ENCODE peak calls at places on chromosomes 2 and 18, in eight cellular contexts. P is activated T-cell treated with anti-CD3 and anti-CD28 coated beads for 1 hour; G is iPS-NIHi11; A is lower leg skin; N is progenitor cell of endocrine pancreas; M is T follicular helper cell; U is A673; H is activated CD4-positive, alpha-beta T cell treated with anti-CD3 and anti-CD28 coated beads for 24 hours. K is an unnamed sample.
A peak's percentile ranks its signal among the peaks of the same experiment; 100 is the strongest.

GRCh38 chr2:51510298-51510697 is 478.4 kb upstream of the NRXN1 start:
- DNase-seq in P (no peak), G (no peak), A (no peak), N (no peak), M (no peak), U (no peak), H (no peak), K (no peak)

GRCh38 chr2:164542584-164543021 is 78.7 kb downstream of the GRB14 start:
- DNase-seq in P (no peak), G (no peak), A (no peak), N (no peak), M (no peak), U (peak; percentile 47), H (no peak), K (no peak)

GRCh38 chr18:13412901-13413300 is 194.3 kb downstream of the LDLRAD4 start:
- DNase-seq in P (no peak), G (no peak), A (no peak), N (no peak), M (no peak), U (no peak), H (no peak), K (no peak)

GRCh38 chr2:46451131-46451711 is 28.1 kb upstream of the TMEM247 start:
- DNase-seq in P (no peak), G (no peak), A (peak; percentile 51), N (no peak), M (no peak), U (no peak), H (no peak), K (no peak)

GRCh38 chr2:116874021-116874420 is 940.5 kb upstream of the DDX18 start:
- DNase-seq in P (no peak), G (no peak), A (no peak), N (no peak), M (no peak), U (no peak), H (no peak), K (no peak)

GRCh38 chr2:144111443-144111842 is 408.5 kb downstream of the ZEB2 start:
- DNase-seq in P (no peak), G (no peak), A (no peak), N (no peak), M (no peak), U (no peak), H (no peak), K (no peak)

GRCh38 chr2:96333708-96334107 is 1.9 kb upstream of the NCAPH start:
- DNase-seq in P (no peak), G (no peak), A (no peak), N (no peak), M (no peak), U (no peak), H (no peak), K (no peak)

GRCh38 chr2:157247068-157247407 is 10.5 kb upstream of the GALNT5 start:
- DNase-seq in P (no peak), G (no peak), A (no peak), N (no peak), M (no peak), U (no peak), H (no peak), K (no peak)

GRCh38 chr2:191178066-191178701 is 27.4 kb upstream of the STAT4 start:
- DNase-seq in P (no peak), G (no peak), A (no peak), N (no peak), M (no peak), U (no peak), H (no peak), K (no peak)

GRCh38 chr2:61151434-61151833 is 10.6 kb upstream of the C2orf74 start:
- DNase-seq in P (no peak), G (no peak), A (no peak), N (no peak), M (no peak), U (peak; percentile 13), H (no peak), K (no peak)

GRCh38 chr2:204560902-204561301 is 15.6 kb downstream of the PARD3B start:
- DNase-seq in P (no peak), G (no peak), A (no peak), N (no peak), M (no peak), U (no peak), H (no peak), K (no peak)

GRCh38 chr2:197700960-197701359 is 4.2 kb upstream of the MARS2 start:
- DNase-seq in P (no peak), G (no peak), A (no peak), N (no peak), M (no peak), U (no peak), H (no peak), K (no peak)

GRCh38 chr2:15460112-15460620 is 101.0 kb downstream of the NBAS start:
- DNase-seq in P (no peak), G (no peak), A (no peak), N (no peak), M (no peak), U (no peak), H (no peak), K (no peak)

GRCh38 chr2:85584857-85585780 is 888 bp downstream of the VAMP5 start:
- DNase-seq in P (no peak), G (no peak), A (no peak), N (no peak), M (no peak), U (no peak), H (no peak), K (peak; percentile 89)

GRCh38 chr2:113910110-113910717 is 20.3 kb downstream of the ACTR3 start:
- DNase-seq in P (peak; percentile 50), G (no peak), A (no peak), N (no peak), M (peak; percentile 64), U (no peak), H (peak; percentile 41), K (no peak)

GRCh38 chr2:114079366-114080004 is 189.6 kb downstream of the ACTR3 start:
- DNase-seq in P (no peak), G (no peak), A (no peak), N (no peak), M (no peak), U (no peak), H (no peak), K (no peak)

GRCh38 chr2:231715988-231716616 is 7.8 kb downstream of the PTMA start:
- DNase-seq in P (no peak), G (no peak), A (no peak), N (no peak), M (no peak), U (peak; percentile 26), H (no peak), K (no peak)

GRCh38 chr18:23498877-23499570 is 4.3 kb upstream of the RMC1 start:
- DNase-seq in P (peak; percentile 64), G (peak; percentile 64), A (peak; percentile 62), N (no peak), M (peak; percentile 52), U (peak; percentile 87), H (peak; percentile 61), K (peak; percentile 84)

GRCh38 chr2:112688086-112688880 is 32.5 kb upstream of the NT5DC4 start:
- DNase-seq in P (no peak), G (no peak), A (no peak), N (no peak), M (no peak), U (no peak), H (no peak), K (no peak)

GRCh38 chr18:9643549-9643948 is 29.2 kb upstream of the PPP4R1 start:
- DNase-seq in P (no peak), G (peak; percentile 80), A (peak; percentile 46), N (no peak), M (no peak), U (peak; percentile 91), H (no peak), K (peak; percentile 93)

GRCh38 chr2:100821255-100821912 is 1.4 kb downstream of the NPAS2 start:
- DNase-seq in P (no peak), G (no peak), A (no peak), N (no peak), M (no peak), U (no peak), H (no peak), K (peak; percentile 37)

GRCh38 chr2:218401834-218402370 is 2.2 kb downstream of the CTDSP1 start:
- DNase-seq in P (no peak), G (no peak), A (no peak), N (no peak), M (no peak), U (no peak), H (no peak), K (no peak)

GRCh38 chr18:63346031-63346430 is 21.0 kb downstream of the KDSR start:
- DNase-seq in P (no peak), G (no peak), A (peak; percentile 72), N (no peak), M (no peak), U (no peak), H (no peak), K (no peak)

GRCh38 chr2:142756430-142756829 is 121.0 kb upstream of the KYNU start:
- DNase-seq in P (no peak), G (no peak), A (no peak), N (no peak), M (no peak), U (no peak), H (no peak), K (no peak)

GRCh38 chr2:42028571-42029148 is 19.2 kb upstream of the PKDCC start:
- DNase-seq in P (no peak), G (no peak), A (no peak), N (no peak), M (no peak), U (peak; percentile 96), H (no peak), K (peak; percentile 46)

K was measured in left kidney.